ENCODE peak calls at places on chromosomes 5 and 9, in eight cellular contexts. I is WTC11, P is IMR-90, X is SK-N-SH, U is K562, D is A549, Y is GM12878, C is H1. T is an unnamed sample.

GRCh38 chr9:72292874-72293607 is 72.0 kb downstream of the ZFAND5 start:
- DNase-seq in U (no peak), X (no peak), P (peak), Y (no peak), I (no peak), C (no peak), D (peak), T (no peak)

GRCh38 chr9:93068956-93069355 is 10.5 kb downstream of the SUSD3 start:
- DNase-seq in Y (no peak), I (no peak), U (no peak), D (no peak), C (no peak), P (no peak), X (no peak), T (no peak)

GRCh38 chr9:71637433-71637832 is 130.9 kb downstream of the CEMIP2 start:
- DNase-seq in U (no peak), P (no peak), D (no peak), C (no peak), X (no peak), Y (no peak), I (no peak), T (no peak)

GRCh38 chr9:125768803-125769202 is 21.6 kb downstream of the PBX3 start:
- DNase-seq in I (no peak), C (no peak), U (no peak), X (no peak), D (no peak), P (no peak), Y (no peak), T (no peak)

GRCh38 chr5:83718195-83718825 is 2.3 kb downstream of the HAPLN1 start:
- DNase-seq in I (peak), D (peak), X (peak), C (no peak), U (peak), Y (no peak), P (peak), T (peak)

GRCh38 chr5:67140413-67140812 is 56.2 kb downstream of the CD180 start:
- DNase-seq in Y (no peak), P (no peak), I (no peak), C (no peak), X (no peak), D (no peak), U (no peak), T (no peak)

GRCh38 chr9:133374612-133375115 is 1.2 kb downstream of the SURF4 start:
- DNase-seq in C (no peak), D (no peak), P (peak), U (no peak), I (no peak), Y (no peak), X (no peak), T (no peak)

GRCh38 chr9:38641985-38642864 is 21.8 kb upstream of the ANKRD18A start:
- DNase-seq in P (peak), Y (no peak), X (peak), U (peak), C (no peak), I (peak), D (peak), T (peak)

GRCh38 chr9:34636791-34637355 is 714 bp downstream of the SIGMAR1 start:
- DNase-seq in Y (no peak), D (no peak), U (no peak), X (no peak), P (peak), I (no peak), C (no peak), T (no peak)

GRCh38 chr5:129245489-129245888 is 150.9 kb downstream of the ISOC1 start:
- DNase-seq in I (no peak), C (no peak), Y (no peak), U (no peak), D (no peak), X (no peak), P (no peak), T (no peak)

GRCh38 chr5:157184117-157184516 is 3.5 kb downstream of the ITK start:
- DNase-seq in C (no peak), I (no peak), Y (no peak), D (no peak), U (no peak), P (no peak), X (no peak), T (no peak)

GRCh38 chr5:61995486-61995885 is 310.5 kb upstream of the KIF2A start:
- DNase-seq in Y (no peak), C (no peak), D (no peak), I (no peak), X (peak), U (no peak), P (no peak), T (no peak)

GRCh38 chr5:61993446-61994017 is 312.5 kb upstream of the KIF2A start:
- DNase-seq in I (no peak), D (no peak), Y (no peak), C (no peak), X (no peak), P (no peak), U (no peak), T (no peak)

GRCh38 chr5:61991426-61991825 is 314.6 kb upstream of the KIF2A start:
- DNase-seq in I (no peak), C (no peak), X (no peak), D (no peak), U (no peak), P (no peak), Y (no peak), T (peak)

DNA sequence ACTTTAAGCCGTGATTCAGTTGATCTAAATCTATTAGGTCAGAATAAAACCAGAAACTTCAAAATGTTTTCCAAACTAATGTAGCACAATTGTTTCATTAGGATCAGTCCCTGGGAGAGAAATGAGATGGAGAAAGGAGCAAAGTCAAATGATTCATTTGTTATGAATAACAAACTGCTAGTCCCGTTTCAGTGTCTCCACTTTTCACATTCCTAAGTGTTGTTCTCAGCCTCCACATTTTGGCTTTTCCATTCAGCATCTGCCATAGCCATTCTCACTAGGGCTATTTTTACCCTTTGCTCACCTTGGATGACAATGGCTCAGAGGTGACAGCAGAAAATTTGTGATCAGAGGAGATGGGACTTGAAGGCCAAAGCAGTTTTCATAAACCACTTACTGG is 314.1 kb upstream of the KIF2A start:
- DNase-seq in Y (no peak), X (no peak), P (no peak), U (no peak), D (no peak), I (no peak), C (no peak), T (no peak)
- TF ChIP-seq USF2 in Y (no peak), X (no peak), P (no peak), U (no peak), D (no peak), I (no peak), C (no peak), T (no peak)

DNA sequence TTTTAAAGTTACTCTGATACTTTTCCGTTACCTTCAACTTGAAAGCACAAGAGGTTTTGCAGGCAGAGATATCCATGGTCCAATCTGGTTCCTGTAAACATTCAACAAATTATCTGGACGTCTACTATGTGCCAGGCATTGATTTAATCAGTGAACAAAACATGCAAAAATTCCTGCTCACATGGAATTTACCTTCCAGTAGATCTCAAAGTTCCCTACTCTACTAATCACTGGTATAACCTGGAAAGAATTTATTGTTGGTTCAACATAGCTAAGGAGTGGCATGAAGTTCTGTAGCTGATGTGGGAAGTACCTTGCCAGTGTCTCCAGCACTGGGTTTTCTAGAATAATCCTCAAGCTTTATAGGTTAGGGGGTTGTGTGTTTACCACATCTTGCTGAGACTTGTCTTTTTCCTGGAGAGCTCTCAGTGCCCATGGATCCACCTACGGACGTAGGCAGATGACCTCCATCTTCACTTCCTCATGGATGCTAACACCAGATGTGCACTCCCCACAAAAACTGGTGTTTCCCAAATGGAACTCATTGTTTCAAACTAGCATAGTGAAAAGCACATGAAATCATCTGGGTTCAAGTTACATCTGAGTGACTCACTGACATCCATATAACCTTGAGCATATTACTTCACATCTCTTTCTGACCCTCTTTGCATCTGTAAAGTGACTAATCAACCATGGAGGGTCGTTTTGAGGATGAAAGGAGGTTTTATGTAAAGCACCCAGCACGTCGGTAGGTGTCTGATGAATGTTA is 10.0 kb downstream of the OCLN start:
- DNase-seq in D (no peak), X (no peak), P (peak), U (no peak), I (no peak), Y (no peak), C (no peak), T (peak)
- TF ChIP-seq USF2 in D (no peak), X (no peak), P (no peak), U (no peak), I (no peak), Y (no peak), C (no peak), T (no peak)

DNA sequence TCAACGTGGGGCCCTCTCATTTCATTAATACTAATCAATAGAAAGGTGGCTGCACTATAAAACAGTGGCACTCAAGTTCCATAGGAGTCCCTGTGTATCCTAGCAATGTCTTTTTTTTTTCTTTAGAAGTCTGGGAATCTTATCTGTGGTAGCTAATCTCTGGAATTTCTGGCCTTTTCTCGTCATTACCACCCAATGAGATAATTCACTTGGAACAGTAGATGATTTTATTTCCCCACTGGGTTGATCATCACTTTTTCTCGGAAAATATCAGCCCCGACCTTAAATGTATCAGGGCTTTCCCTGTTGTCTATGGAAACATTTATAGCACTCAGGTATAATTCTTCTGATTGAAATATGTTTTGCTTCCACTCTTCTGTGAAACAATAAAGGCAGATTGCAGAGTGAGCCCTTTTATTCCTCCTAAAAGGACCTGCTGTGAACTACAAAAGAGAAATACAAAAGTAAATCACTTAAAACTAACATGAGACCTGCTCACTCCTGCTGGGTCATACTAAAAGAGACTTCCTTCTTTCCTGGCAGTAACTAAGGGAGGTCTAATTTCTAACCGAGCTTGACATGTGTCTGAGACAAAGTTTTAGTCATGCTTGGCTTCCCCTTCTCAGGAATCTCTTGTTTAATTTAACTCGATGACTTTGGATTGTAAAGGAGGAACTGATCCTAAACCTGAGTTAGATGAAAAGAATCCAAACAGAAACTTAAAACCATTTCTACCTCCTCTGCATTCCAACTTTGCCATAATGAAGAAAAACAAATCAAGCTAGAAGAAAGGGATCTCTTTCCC is 86.5 kb upstream of the CDH6 start:
- DNase-seq in Y (no peak), P (peak), U (no peak), I (no peak), D (no peak), X (no peak), C (no peak), T (no peak)
- TF ChIP-seq USF2 in Y (no peak), P (no peak), U (no peak), I (no peak), D (no peak), X (no peak), C (no peak), T (no peak)

GRCh38 chr5:132491368-132492364 is 1.1 kb upstream of the IRF1 start:
- DNase-seq in D (no peak), X (no peak), C (no peak), Y (no peak), I (peak), U (no peak), P (no peak), T (no peak)

GRCh38 chr5:132489051-132489770 is 1.4 kb downstream of the IRF1 start:
- DNase-seq in Y (no peak), C (no peak), X (no peak), I (no peak), P (no peak), U (peak), D (no peak), T (no peak)

GRCh38 chr5:132488590-132488989 is 2.0 kb downstream of the IRF1 start:
- DNase-seq in C (no peak), X (no peak), D (no peak), Y (no peak), P (no peak), I (no peak), U (no peak), T (no peak)

GRCh38 chr5:132490484-132491367 is at the start of gene IRF1:
- DNase-seq in I (peak), Y (no peak), D (peak), U (peak), X (peak), P (peak), C (peak), T (peak)

DNA sequence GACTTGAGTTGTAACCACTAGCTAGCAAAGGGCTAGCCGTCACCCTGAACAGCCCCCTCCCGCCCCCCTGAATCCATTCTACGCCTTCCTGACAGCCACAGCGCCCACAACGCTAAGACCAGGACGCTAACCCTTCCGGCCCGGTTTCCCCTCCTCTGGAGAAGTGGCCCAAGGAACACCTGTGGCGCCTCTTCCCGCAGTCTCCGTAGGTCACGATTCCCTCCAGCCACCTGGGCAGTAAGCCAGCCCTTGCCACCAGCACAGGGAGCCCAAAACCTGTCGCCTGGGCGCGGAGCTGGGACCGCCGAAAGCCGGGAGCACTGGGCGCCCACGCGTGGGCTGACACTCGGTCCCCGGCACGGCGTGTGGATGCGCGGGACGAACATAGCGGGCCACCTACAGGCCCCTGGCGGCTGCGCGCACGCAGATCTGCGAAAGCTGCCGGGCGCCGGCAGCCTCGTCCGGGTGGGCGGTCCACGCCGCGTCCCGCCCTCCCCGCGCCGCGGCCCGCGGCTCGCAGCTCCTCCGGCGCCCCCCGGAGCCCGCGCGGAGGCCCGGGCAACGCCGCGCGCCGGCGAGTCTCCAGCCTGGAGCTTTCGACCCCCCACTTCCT is 596 bp downstream of the IRF1 start:
- DNase-seq in X (peak), P (peak), I (peak), U (peak), C (no peak), Y (no peak), D (peak), T (no peak)
- TF ChIP-seq USF2 in X (no peak), P (no peak), I (no peak), U (no peak), C (no peak), Y (no peak), D (no peak), T (no peak)

DNA sequence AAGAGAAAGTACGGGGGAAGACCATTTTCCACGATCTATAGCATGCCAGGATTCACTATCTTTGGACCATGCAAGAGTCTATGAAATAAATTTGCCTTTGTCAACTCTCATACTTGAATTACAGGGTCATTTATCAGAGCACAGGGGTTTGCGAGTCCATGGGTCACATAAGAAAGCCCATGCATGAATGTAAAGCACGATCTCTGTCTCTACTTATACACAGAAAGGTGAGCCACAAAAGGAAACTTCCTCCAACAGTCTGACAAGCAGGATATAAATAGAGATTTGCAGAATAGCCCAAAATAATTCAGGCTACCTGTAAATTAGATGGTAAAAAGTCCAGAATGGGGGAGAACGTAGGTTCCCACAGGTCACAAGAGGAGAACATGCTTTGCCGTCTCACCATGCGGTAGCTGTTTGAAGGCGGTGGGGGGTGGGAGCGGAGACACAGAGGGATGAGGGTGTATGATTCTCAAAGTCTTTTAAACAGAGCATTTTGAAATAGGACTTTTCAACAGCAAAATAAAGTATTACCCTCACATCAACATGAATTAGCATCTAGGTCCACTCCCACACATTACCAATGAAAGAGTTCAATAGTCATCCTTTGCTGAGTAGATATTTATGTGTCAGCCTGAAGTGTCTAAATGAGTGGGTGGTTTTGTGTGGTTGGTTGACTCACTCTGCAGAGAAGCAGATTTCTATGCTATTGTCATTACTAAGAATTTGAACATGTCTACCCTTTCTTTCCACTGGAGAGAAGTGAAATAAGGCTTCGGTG is 279.7 kb downstream of the EBF1 start:
- DNase-seq in I (no peak), C (no peak), U (no peak), Y (peak), X (no peak), P (peak), D (no peak), T (no peak)
- TF ChIP-seq USF2 in I (no peak), C (no peak), U (no peak), Y (no peak), X (no peak), P (no peak), D (no peak), T (no peak)